ENCODE peak calls at places on chromosomes 6 and 20, in six cellular contexts. O, G, B, K, P and Z are unnamed samples.

GRCh38 chr20:35443003-35443402 is 5.0 kb upstream of the GDF5 start:
- DNase-seq in O (no peak), G (no peak), B (no peak), K (no peak), P (no peak), Z (no peak)

GRCh38 chr20:58908216-58908615 is 55.7 kb downstream of the GNAS start:
- DNase-seq in O (no peak), G (no peak), B (no peak), K (no peak), P (no peak), Z (no peak)

GRCh38 chr6:42890311-42891198 is 11.1 kb downstream of the RPL7L1 start:
- DNase-seq in O (peak; percentile 90), G (peak; percentile 98), B (peak; percentile 89), K (peak; percentile 95), P (peak; percentile 95), Z (peak; percentile 96)

GRCh38 chr6:79079425-79080130 is 1.5 kb upstream of the PHIP start:
- DNase-seq in O (no peak), G (peak; percentile 49), B (no peak), K (no peak), P (no peak), Z (no peak)

GRCh38 chr6:89758830-89759229 is 60.8 kb downstream of the MDN1 start:
- DNase-seq in O (no peak), G (no peak), B (no peak), K (no peak), P (no peak), Z (no peak)

GRCh38 chr20:17525650-17526049 is 5.5 kb downstream of the BFSP1 start:
- DNase-seq in O (peak; percentile 32), G (peak; percentile 79), B (peak; percentile 58), K (no peak), P (no peak), Z (no peak)

GRCh38 chr6:41780623-41781301 is at the start of gene PRICKLE4:
- DNase-seq in O (peak; percentile 81), G (peak; percentile 70), B (no peak), K (peak; percentile 59), P (no peak), Z (peak; percentile 86)

GRCh38 chr6:44704240-44705150 is 317.0 kb downstream of the CDC5L start:
- DNase-seq in O (no peak), G (no peak), B (no peak), K (no peak), P (peak; percentile 37), Z (no peak)

GRCh38 chr6:124463271-124463670 is 499.0 kb upstream of the RNF217 start:
- DNase-seq in O (no peak), G (no peak), B (no peak), K (no peak), P (no peak), Z (no peak)

GRCh38 chr20:8854566-8854965 is 214.3 kb upstream of the PLCB4 start:
- DNase-seq in O (no peak), G (peak; percentile 46), B (no peak), K (peak; percentile 12), P (no peak), Z (no peak)

GRCh38 chr20:24664266-24664986 is 195.0 kb downstream of the SYNDIG1 start:
- DNase-seq in O (no peak), G (no peak), B (no peak), K (no peak), P (no peak), Z (no peak)

GRCh38 chr6:137233561-137234504 is 14.6 kb upstream of the IFNGR1 start:
- DNase-seq in O (no peak), G (no peak), B (no peak), K (no peak), P (peak; percentile 85), Z (no peak)

GRCh38 chr6:27541932-27542297 is 69.0 kb upstream of the ZNF184 start:
- DNase-seq in O (no peak), G (peak; percentile 38), B (no peak), K (no peak), P (no peak), Z (no peak)

GRCh38 chr6:84426002-84426705 is 198.7 kb upstream of the CEP162 start:
- DNase-seq in O (no peak), G (no peak), B (no peak), K (no peak), P (no peak), Z (no peak)

GRCh38 chr6:19298422-19298821 is 538.7 kb upstream of the ID4 start:
- DNase-seq in O (no peak), G (peak; percentile 32), B (no peak), K (no peak), P (no peak), Z (no peak)

GRCh38 chr20:34364013-34364382 is 925 bp downstream of the ITCH start:
- DNase-seq in O (no peak), G (no peak), B (no peak), K (no peak), P (no peak), Z (no peak)

GRCh38 chr20:34367155-34367554 is 4.1 kb downstream of the ITCH start:
- DNase-seq in O (no peak), G (no peak), B (no peak), K (no peak), P (no peak), Z (no peak)

GRCh38 chr20:34365765-34366213 is 2.7 kb downstream of the ITCH start:
- DNase-seq in O (no peak), G (no peak), B (no peak), K (no peak), P (no peak), Z (no peak)

GRCh38 chr20:34362502-34363061 is 491 bp upstream of the ITCH start:
- DNase-seq in O (no peak), G (no peak), B (no peak), K (no peak), P (no peak), Z (peak; percentile 73)

DNA sequence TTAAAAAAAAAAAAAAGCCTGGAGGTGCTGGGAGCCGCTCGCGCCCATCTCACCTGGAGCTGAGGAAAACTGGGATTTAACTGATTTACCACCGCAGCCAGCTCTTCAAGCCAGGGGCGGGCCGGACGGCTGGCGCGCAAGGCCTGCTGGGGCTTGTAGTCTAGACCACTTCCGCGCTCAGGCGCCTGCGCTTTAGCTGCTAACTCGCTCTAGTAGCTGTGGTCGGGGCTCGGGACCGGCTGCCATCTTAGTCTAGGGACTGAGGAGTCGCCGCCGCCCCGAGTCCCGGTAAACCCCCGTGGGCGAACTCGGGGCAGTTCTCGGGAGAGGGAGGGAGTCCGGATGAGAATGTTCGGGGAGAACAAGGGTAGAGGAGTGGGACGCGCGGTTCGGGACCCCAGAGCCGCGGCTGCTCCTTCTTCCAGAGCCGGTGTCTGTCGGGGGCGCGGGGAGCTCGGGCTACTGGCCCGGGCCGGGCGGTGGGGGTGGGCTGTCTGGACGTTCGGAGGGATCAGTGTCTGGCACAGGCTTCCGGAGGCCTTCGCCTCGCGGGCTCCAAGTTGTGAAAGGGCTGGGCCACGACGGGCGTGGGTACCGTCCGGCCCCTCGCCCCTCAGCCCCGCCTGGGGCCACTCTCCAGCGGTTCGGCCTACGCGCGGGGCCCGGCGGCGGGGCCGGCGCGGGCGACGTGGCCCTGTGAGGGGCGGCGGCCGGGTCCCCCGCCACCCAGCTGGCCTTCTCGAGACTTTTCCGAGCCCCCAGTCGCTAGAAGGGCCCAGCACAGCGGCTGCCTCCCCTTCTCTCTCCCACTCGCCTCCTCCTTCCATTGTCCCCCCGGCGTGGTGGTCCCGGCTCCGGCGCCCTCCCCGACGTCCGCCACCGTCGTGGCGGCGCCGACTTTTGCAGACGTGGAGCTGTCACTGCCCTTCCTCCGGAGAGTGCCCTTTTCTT is at the start of gene ITCH:
- DNase-seq in O (peak; percentile 97), G (peak; percentile 99), B (peak; percentile 88), K (peak; percentile 96), P (peak; percentile 99), Z (peak; percentile 99)
- TF ChIP-seq POLR2AphosphoS5 in O (peak; percentile 95), G (peak; percentile 94), B (peak; percentile 91), K (peak; percentile 97), P (peak; percentile 98), Z (peak; percentile 97)

DNA sequence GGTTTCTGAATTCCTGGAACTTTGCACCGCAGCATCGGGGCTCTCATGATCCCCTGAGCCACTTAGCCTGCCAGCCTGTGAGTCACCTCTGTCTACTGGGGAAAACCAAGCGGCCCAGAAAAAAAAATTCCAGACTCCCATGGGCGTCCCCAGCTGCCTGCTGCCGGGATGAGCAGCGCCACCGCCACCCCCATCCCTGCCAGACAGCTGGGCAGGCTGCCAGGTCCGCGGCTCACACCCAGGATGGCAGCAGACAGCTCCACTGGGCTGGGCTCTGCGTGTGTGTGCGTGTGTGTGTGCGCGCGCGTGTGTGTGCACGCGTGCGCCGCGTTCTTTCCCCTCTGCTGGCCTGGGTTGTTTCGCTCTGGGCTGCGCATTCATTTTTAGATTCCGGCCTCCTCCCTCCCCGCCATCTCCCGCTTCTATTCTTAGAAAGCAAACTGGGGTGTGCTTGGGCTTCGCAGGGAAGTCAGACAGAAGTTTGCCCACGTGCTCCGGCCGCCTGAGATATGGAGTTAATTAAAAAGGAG is 38.9 kb upstream of the PMEPA1 start:
- DNase-seq in O (peak; percentile 55), G (no peak), B (peak; percentile 24), K (peak; percentile 82), P (no peak), Z (peak; percentile 81)
- TF ChIP-seq CTCF in O (no peak), G (no peak), B (no peak), K (no peak), P (peak; percentile 6), Z (no peak)

DNA sequence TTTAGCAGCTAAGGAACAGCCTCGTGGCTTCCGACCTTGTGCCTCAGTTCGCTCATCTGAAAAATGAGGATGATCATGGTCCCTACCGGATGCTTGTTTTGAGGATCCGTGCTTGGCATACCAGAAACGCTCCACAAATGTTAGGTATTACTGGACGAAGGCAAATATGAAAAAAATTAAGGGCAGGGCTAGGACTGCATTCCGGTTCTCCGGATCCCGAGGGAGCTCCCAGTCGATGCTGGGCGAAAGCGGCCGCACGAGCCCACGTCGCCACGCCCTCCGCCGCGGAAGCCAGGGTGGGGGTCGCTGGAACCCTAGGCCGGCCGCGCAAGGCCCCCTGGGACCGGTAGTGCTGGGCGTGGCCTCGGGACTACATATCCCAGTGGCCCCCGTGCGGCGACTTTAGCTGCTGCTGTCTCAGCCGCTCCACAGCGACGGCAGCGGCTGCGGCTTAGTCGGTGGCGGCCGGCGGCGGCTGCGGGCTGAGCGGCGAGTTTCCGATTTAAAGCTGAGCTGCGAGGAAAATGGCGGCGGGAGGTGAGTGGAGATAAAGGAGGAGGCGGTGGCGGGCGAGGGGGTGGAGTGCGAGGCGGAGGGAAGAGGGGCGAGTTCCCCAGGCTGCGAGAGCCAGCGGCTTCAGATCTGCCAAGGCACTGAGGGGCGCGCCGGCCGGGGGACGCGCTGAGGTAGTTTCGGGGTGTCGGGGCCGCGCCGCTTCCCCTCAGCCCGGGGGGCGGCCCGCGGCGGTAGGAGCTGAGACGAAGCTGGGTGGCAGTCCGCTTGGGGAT is at the start of gene NCOA3:
- DNase-seq in O (peak; percentile 95), G (peak; percentile 99), B (peak; percentile 82), K (peak; percentile 96), P (peak; percentile 95), Z (peak; percentile 98)
- H3K4me1 ChIP-seq in O (peaks cover 49% of the 10 kb centered on the region), G (peaks cover 34% of the 10 kb centered on the region), B (peaks cover 19% of the 10 kb centered on the region), K (peaks cover 27% of the 10 kb centered on the region), P (peaks cover 45% of the 10 kb centered on the region), Z (peaks cover 52% of the 10 kb centered on the region)

DNA sequence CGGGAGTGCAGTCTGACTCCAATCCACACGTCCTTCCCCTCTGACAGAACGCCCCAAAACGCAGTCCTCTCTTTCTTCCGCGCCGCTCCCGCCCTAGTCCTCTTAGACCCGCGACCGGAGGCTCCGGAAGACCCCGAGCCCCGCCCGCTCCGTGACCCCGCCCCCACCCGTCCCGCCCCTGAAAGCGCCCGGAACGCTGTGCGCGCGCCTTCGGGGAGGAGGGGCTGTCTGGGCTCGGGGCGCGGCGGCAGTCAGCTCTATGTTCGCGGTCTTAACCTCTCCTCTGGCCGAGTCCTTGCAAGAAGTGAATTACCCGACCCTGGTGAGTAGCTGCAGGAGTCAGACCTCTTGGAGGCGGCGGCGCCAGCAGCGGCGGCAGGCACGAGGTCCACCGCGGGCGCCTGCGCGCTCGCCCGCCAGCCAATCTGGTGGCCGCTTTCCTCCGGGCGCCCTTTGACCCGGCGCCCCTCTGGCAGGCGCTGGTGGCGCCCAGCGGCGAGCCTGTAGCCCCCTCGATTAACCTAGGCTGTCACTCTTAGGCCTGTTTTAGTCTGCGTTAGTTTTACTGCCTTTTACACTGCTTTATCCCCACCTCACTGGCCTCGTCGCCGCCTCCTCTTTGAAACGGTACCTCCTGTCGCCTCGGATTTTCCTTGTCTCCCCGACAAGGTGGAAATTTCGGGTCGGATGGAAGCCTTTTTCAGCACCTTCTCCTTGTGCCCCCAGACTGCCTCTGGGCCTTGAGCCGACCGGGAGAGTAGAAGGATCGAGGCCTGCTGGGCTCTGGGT is at the start of gene MANEA:
- DNase-seq in O (peak; percentile 77), G (peak; percentile 94), B (peak; percentile 57), K (peak; percentile 81), P (peak; percentile 97), Z (peak; percentile 95)
- TF ChIP-seq POLR2AphosphoS5 in O (peak; percentile 20), G (peak; percentile 61), B (peak; percentile 65), K (peak; percentile 58), P (peak; percentile 64), Z (peak; percentile 84)